ENCODE peak calls at places on chromosome 4, in five cellular contexts. One of them, this sample, is unnamed.

GRCh38 chr4:149344436-149344835 is 471.2 kb downstream of the IQCM start:
- DNase-seq in K562: no peak
- DNase-seq in suprapubic skin: no peak
- DNase-seq in MM.1S: no peak
- DNase-seq in tibial nerve: no peak
- DNase-seq in this sample: no peak

GRCh38 chr4:142293536-142293935 is 552.6 kb downstream of the INPP4B start:
- DNase-seq in K562: no peak
- DNase-seq in suprapubic skin: no peak
- DNase-seq in MM.1S: no peak
- DNase-seq in tibial nerve: no peak
- DNase-seq in this sample: no peak

GRCh38 chr4:47468686-47469365 is 5.3 kb upstream of the COMMD8 start:
- DNase-seq in K562: no peak
- DNase-seq in suprapubic skin: no peak
- DNase-seq in MM.1S: no peak
- DNase-seq in tibial nerve: no peak
- DNase-seq in this sample: no peak

GRCh38 chr4:144709793-144710525 is 64.0 kb downstream of the HHIP start:
- DNase-seq in K562: no peak
- DNase-seq in suprapubic skin: no peak
- DNase-seq in MM.1S: no peak
- DNase-seq in tibial nerve: peak; percentile 25
- DNase-seq in this sample: no peak

GRCh38 chr4:24266951-24267577 is 317.3 kb downstream of the DHX15 start:
- DNase-seq in K562: no peak
- DNase-seq in suprapubic skin: no peak
- DNase-seq in MM.1S: no peak
- DNase-seq in tibial nerve: no peak
- DNase-seq in this sample: no peak

GRCh38 chr4:115171220-115171619 is 57.8 kb upstream of the NDST4 start:
- DNase-seq in K562: no peak
- DNase-seq in suprapubic skin: no peak
- DNase-seq in MM.1S: no peak
- DNase-seq in tibial nerve: no peak
- DNase-seq in this sample: no peak

GRCh38 chr4:40253906-40254305 is 57.1 kb downstream of the RHOH start:
- DNase-seq in K562: no peak
- DNase-seq in suprapubic skin: no peak
- DNase-seq in MM.1S: no peak
- DNase-seq in tibial nerve: no peak
- DNase-seq in this sample: no peak

GRCh38 chr4:161254375-161254774 is 909.4 kb downstream of the FSTL5 start:
- DNase-seq in K562: no peak
- DNase-seq in suprapubic skin: no peak
- DNase-seq in MM.1S: peak; percentile 11
- DNase-seq in tibial nerve: no peak
- DNase-seq in this sample: no peak

GRCh38 chr4:103008875-103009729 is 10.4 kb downstream of the SLC9B1 start:
- DNase-seq in K562: peak; percentile 78
- DNase-seq in suprapubic skin: no peak
- DNase-seq in MM.1S: peak; percentile 72
- DNase-seq in tibial nerve: peak; percentile 62
- DNase-seq in this sample: no peak

GRCh38 chr4:164204434-164204833 is 549.5 kb upstream of the SMIM31 start:
- DNase-seq in K562: no peak
- DNase-seq in suprapubic skin: no peak
- DNase-seq in MM.1S: no peak
- DNase-seq in tibial nerve: no peak
- DNase-seq in this sample: no peak

GRCh38 chr4:56655627-56656345 is 25.3 kb downstream of the HOPX start:
- DNase-seq in K562: no peak
- DNase-seq in suprapubic skin: no peak
- DNase-seq in MM.1S: no peak
- DNase-seq in tibial nerve: no peak
- DNase-seq in this sample: peak; percentile 23

GRCh38 chr4:30718889-30719252 is 1.3 kb upstream of the PCDH7 start:
- DNase-seq in K562: no peak
- DNase-seq in suprapubic skin: no peak
- DNase-seq in MM.1S: no peak
- DNase-seq in tibial nerve: no peak
- DNase-seq in this sample: no peak

GRCh38 chr4:84418032-84418709 is 80.9 kb downstream of the NKX6-1 start:
- DNase-seq in K562: no peak
- DNase-seq in suprapubic skin: no peak
- DNase-seq in MM.1S: no peak
- DNase-seq in tibial nerve: no peak
- DNase-seq in this sample: no peak

GRCh38 chr4:113447695-113448265 is 313.8 kb downstream of the CAMK2D start:
- DNase-seq in K562: no peak
- DNase-seq in suprapubic skin: no peak
- DNase-seq in MM.1S: peak; percentile 49
- DNase-seq in tibial nerve: no peak
- DNase-seq in this sample: no peak

GRCh38 chr4:139560396-139561084 is 4.5 kb upstream of the SETD7 start:
- DNase-seq in K562: no peak
- DNase-seq in suprapubic skin: no peak
- DNase-seq in MM.1S: no peak
- DNase-seq in tibial nerve: no peak
- DNase-seq in this sample: peak; percentile 86

GRCh38 chr4:81818385-81818784 is 346.7 kb upstream of the RASGEF1B start:
- DNase-seq in K562: peak; percentile 8
- DNase-seq in suprapubic skin: no peak
- DNase-seq in MM.1S: no peak
- DNase-seq in tibial nerve: no peak
- DNase-seq in this sample: no peak

GRCh38 chr4:6769138-6769983 is 13.2 kb upstream of the KIAA0232 start:
- DNase-seq in K562: no peak
- DNase-seq in suprapubic skin: no peak
- DNase-seq in MM.1S: no peak
- DNase-seq in tibial nerve: no peak
- DNase-seq in this sample: no peak

GRCh38 chr4:146029939-146030710 is 91.5 kb upstream of the ZNF827 start:
- DNase-seq in K562: no peak
- DNase-seq in suprapubic skin: no peak
- DNase-seq in MM.1S: no peak
- DNase-seq in tibial nerve: no peak
- DNase-seq in this sample: no peak

GRCh38 chr4:42923431-42923830 is 30.9 kb downstream of the GRXCR1 start:
- DNase-seq in K562: no peak
- DNase-seq in suprapubic skin: no peak
- DNase-seq in MM.1S: no peak
- DNase-seq in tibial nerve: no peak
- DNase-seq in this sample: no peak

GRCh38 chr4:153465922-153466636 is at the start of gene TMEM131L:
- DNase-seq in K562: peak; percentile 94
- DNase-seq in suprapubic skin: no peak
- DNase-seq in MM.1S: peak; percentile 67
- DNase-seq in tibial nerve: peak; percentile 60
- DNase-seq in this sample: peak; percentile 85

GRCh38 chr4:94523617-94524016 is 71.9 kb downstream of the PDLIM5 start:
- DNase-seq in K562: peak; percentile 50
- DNase-seq in suprapubic skin: no peak
- DNase-seq in MM.1S: no peak
- DNase-seq in tibial nerve: no peak
- DNase-seq in this sample: no peak

GRCh38 chr4:127209580-127210095 is 423.1 kb upstream of the INTU start:
- DNase-seq in K562: no peak
- DNase-seq in suprapubic skin: no peak
- DNase-seq in MM.1S: no peak
- DNase-seq in tibial nerve: no peak
- DNase-seq in this sample: no peak

GRCh38 chr4:117773067-117773946 is 261.0 kb upstream of the NDST3 start:
- DNase-seq in K562: no peak
- DNase-seq in suprapubic skin: no peak
- DNase-seq in MM.1S: no peak
- DNase-seq in tibial nerve: no peak
- DNase-seq in this sample: no peak

GRCh38 chr4:104494822-104495559 is at the start of gene CXXC4:
- DNase-seq in K562: peak; percentile 50
- DNase-seq in suprapubic skin: peak; percentile 82
- DNase-seq in MM.1S: peak; percentile 88
- DNase-seq in tibial nerve: peak; percentile 44
- DNase-seq in this sample: no peak

DNA sequence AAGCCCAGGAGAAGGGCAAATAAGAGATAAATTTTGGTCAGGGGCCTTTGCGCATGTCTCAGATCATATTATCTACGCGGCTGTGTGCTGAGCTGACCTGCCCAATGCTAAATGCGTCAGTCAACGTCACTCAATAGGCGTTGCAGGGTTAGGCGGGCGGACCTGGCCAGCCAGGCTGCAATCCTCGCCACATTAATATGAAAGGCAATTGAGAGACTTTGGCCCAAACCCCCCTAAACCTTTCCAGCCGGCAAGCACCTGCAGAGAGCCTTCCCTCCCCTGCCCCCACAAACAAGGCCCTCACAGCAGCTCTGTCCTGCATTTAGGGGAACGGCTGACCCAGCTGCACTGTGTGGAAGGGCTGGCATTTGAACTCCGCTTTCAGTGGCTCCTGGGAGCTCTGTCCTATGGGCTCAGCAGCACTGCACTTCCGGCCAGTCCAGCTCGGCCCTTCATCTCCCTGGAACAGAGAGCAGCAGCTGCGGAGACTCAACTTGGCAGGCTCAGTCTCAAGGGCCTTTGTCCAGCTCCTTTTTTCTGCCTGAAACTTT is 133.5 kb downstream of the AFAP1 start:
- DNase-seq in K562: no peak
- DNase-seq in suprapubic skin: peak; percentile 81
- DNase-seq in MM.1S: no peak
- DNase-seq in tibial nerve: no peak
- DNase-seq in this sample: no peak
- H3K27ac ChIP-seq in K562: no peak overlapping the region
- H3K27ac ChIP-seq in suprapubic skin: no peak overlapping the region
- H3K27ac ChIP-seq in MM.1S: no peak overlapping the region
- H3K27ac ChIP-seq in tibial nerve: peak overlapping the region; percentile 80
- H3K27ac ChIP-seq in this sample: no peak overlapping the region

GRCh38 chr4:15011166-15011565 is 8.9 kb downstream of the CPEB2 start:
- DNase-seq in K562: no peak
- DNase-seq in suprapubic skin: no peak
- DNase-seq in MM.1S: no peak
- DNase-seq in tibial nerve: no peak
- DNase-seq in this sample: no peak
- H3K36me3 ChIP-seq in K562: peaks cover 18% of the 10 kb centered on the region
- H3K36me3 ChIP-seq in suprapubic skin: peaks cover 33% of the 10 kb centered on the region
- H3K36me3 ChIP-seq in MM.1S: peaks cover 3% of the 10 kb centered on the region
- H3K36me3 ChIP-seq in tibial nerve: peaks cover 12% of the 10 kb centered on the region
- H3K36me3 ChIP-seq in this sample: peaks cover 26% of the 10 kb centered on the region

GRCh38 chr4:271492-272103 is 33.7 kb downstream of the ZNF732 start:
- DNase-seq in K562: no peak
- DNase-seq in suprapubic skin: no peak
- DNase-seq in MM.1S: no peak
- DNase-seq in tibial nerve: no peak
- DNase-seq in this sample: no peak

GRCh38 chr4:273312-274017 is 31.8 kb downstream of the ZNF732 start:
- DNase-seq in K562: no peak
- DNase-seq in suprapubic skin: no peak
- DNase-seq in MM.1S: no peak
- DNase-seq in tibial nerve: no peak
- DNase-seq in this sample: no peak
- H3K9me3 ChIP-seq in K562: peaks cover 3% of the 10 kb centered on the region
- H3K9me3 ChIP-seq in suprapubic skin: peaks cover 84% of the 10 kb centered on the region
- H3K9me3 ChIP-seq in MM.1S: no peaks in the 10 kb centered on the region
- H3K9me3 ChIP-seq in tibial nerve: peaks cover 93% of the 10 kb centered on the region
- H3K9me3 ChIP-seq in this sample: peaks cover 80% of the 10 kb centered on the region

DNA sequence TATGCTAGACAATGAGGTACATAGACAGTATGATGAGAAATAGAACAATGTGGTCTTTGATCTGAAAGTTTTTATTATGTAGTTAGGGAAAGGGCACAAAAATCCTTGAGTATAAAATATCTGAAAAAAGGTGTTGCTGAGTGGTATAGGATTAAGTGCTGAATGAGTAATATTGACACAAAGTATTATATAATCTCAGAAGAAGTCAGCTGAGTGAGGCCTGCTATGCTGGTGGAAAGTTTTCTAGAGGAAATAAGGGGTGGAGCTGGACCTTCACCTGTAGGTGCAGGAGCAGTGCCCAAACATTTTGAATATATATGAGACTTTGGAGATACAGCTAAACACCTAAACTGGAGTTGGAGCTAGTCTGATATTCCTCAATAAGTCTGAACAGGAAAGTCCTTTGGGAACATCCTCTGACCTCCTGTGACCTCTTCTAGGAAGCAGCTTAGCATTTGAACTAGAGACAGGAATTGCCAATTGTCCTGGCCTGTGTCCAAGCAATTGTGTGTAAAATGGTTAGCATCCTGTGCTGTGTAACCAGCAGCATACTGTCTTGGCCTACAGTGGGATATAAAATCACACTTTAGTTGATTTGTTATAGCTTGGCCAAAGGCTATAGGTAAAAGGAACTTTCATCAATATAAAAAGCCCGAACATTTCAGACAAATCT is 285.3 kb downstream of the ANKRD50 start:
- DNase-seq in K562: no peak
- DNase-seq in suprapubic skin: no peak
- DNase-seq in MM.1S: no peak
- DNase-seq in tibial nerve: peak; percentile 11
- DNase-seq in this sample: no peak
- H3K27ac ChIP-seq in K562: no peak overlapping the region
- H3K27ac ChIP-seq in suprapubic skin: no peak overlapping the region
- H3K27ac ChIP-seq in MM.1S: no peak overlapping the region
- H3K27ac ChIP-seq in tibial nerve: no peak overlapping the region
- H3K27ac ChIP-seq in this sample: no peak overlapping the region

This sample was measured in CD4-positive, CD25-positive, alpha-beta regulatory T cell.